ENCODE peak calls at places on chromosomes 11 and 22, in five cellular contexts. J, Z, T, E and O are unnamed samples. For H3K4me1, the result is how much of the 10 kb centered on the place peaks cover.

GRCh38 chr11:85752890-85753581 is 57.9 kb downstream of the SYTL2 start:
- DNase-seq in T (peak), Z (peak), J (no peak), E (peak), O (no peak)

GRCh38 chr22:32804036-32804435 is 2.5 kb downstream of the TIMP3 start:
- DNase-seq in J (no peak), Z (no peak), T (no peak), E (no peak), O (no peak)

GRCh38 chr11:4072668-4073285 is 21.8 kb upstream of the RRM1 start:
- DNase-seq in E (peak), J (no peak), Z (peak), T (peak), O (peak)

GRCh38 chr22:46457502-46458488 is 79.6 kb downstream of the CELSR1 start:
- DNase-seq in Z (no peak), E (no peak), J (no peak), T (no peak), O (no peak)

GRCh38 chr11:16252373-16252772 is 104.0 kb downstream of the SOX6 start:
- DNase-seq in Z (no peak), T (no peak), J (no peak), E (no peak), O (no peak)

GRCh38 chr11:130606181-130606580 is 157.7 kb downstream of the ADAMTS15 start:
- DNase-seq in T (no peak), J (no peak), E (no peak), Z (no peak), O (no peak)

GRCh38 chr11:77823775-77824174 is 2.8 kb downstream of the AAMDC start:
- DNase-seq in E (no peak), T (no peak), J (no peak), Z (no peak), O (no peak)

GRCh38 chr11:86228967-86229330 is 15.6 kb upstream of the EED start:
- DNase-seq in Z (no peak), T (no peak), J (no peak), E (no peak), O (no peak)

GRCh38 chr11:1458340-1459218 is 28.0 kb downstream of the MOB2 start:
- DNase-seq in T (peak), Z (peak), J (no peak), E (peak), O (peak)

GRCh38 chr11:119108151-119108856 is 1.2 kb downstream of the C2CD2L start:
- DNase-seq in Z (peak), J (no peak), T (no peak), E (peak), O (no peak)

GRCh38 chr22:40183029-40183581 is 5.4 kb downstream of the TNRC6B start:
- DNase-seq in E (no peak), T (peak), J (no peak), Z (peak), O (no peak)

GRCh38 chr22:48952256-48953102 is 875.2 kb downstream of the BRD1 start:
- DNase-seq in J (no peak), E (peak), Z (peak), T (no peak), O (no peak)

GRCh38 chr11:2580061-2580421 is 119.8 kb downstream of the KCNQ1OT1 start:
- DNase-seq in T (no peak), J (no peak), Z (no peak), E (peak), O (peak)

GRCh38 chr22:28015676-28016601 is 96.9 kb upstream of the PITPNB start:
- DNase-seq in Z (peak), E (no peak), T (no peak), J (no peak), O (no peak)

GRCh38 chr11:130068546-130068985 is 1.1 kb upstream of the APLP2 start:
- DNase-seq in Z (no peak), J (no peak), T (no peak), E (no peak), O (peak)

GRCh38 chr11:121964591-121964990 is 151.4 kb downstream of the BLID start:
- DNase-seq in E (no peak), J (no peak), Z (no peak), T (no peak), O (no peak)

GRCh38 chr11:77276271-77276670 is 25.2 kb downstream of the GDPD4 start:
- DNase-seq in J (no peak), T (no peak), Z (no peak), E (no peak), O (no peak)

GRCh38 chr11:125022551-125022950 is 40.6 kb upstream of the SLC37A2 start:
- DNase-seq in T (no peak), J (no peak), Z (no peak), E (no peak), O (no peak)

GRCh38 chr11:7451520-7451919 is 33.8 kb upstream of the OLFML1 start:
- DNase-seq in T (no peak), E (no peak), Z (no peak), J (no peak), O (no peak)

GRCh38 chr11:94767292-94767690 is 865 bp upstream of the AMOTL1 start:
- DNase-seq in E (no peak), J (no peak), Z (peak), T (no peak), O (no peak)

GRCh38 chr11:94769897-94770296 is 1.7 kb downstream of the AMOTL1 start:
- DNase-seq in E (no peak), T (no peak), J (no peak), Z (peak), O (no peak)

GRCh38 chr11:94770563-94771120 is 2.5 kb downstream of the AMOTL1 start:
- DNase-seq in Z (no peak), J (no peak), E (no peak), T (no peak), O (no peak)

GRCh38 chr11:94767701-94768601 is at the start of gene AMOTL1:
- DNase-seq in T (peak), J (peak), E (peak), Z (peak), O (peak)

DNA sequence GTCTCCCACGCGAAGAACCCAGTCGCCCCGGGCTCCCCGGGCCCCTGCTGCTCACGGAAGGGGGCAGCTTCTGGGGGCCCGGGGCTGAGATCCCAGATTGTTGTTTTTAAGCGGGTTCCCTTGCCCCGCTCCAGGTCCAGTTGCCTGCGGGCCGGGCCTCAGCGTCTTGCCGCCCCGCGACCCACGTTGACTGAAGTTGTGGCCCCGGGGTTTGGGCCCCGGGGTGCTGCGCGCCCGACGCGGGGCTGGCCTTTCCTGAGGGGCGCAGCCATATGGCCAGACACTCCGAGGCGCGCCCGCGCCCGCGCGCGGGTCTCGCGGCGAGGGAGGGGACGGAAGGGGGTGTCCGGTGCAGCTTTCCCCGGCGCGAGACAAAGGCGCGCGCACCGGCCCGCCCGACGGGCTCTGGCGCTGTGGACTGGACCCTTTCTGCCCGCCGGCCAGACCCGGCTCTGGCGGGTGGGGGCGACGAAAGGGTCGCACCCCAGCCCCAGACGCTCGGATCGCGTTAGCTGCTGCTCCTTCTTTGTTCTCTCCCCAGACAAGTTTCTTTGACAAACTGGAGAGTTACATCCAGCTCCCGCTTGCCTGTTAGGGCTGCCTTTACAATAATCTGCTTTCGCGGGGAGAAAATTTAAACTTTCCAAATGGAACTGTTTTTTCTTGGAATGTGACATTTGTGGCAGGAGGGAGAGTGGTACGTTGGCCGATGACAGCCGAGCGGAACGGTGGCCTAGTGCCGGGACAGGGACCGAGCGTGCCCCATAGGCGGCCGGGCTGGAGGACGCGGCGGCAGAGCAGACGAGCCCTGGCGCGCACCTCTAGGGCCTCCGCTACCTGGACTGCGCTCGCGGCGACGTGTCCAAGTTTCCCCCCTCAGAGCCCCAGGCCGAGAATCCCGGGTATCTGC is 701 bp downstream of the AMOTL1 start:
- DNase-seq in J (no peak), Z (peak), E (no peak), T (peak), O (peak)
- TF ChIP-seq POLR2A in J (no peak), Z (no peak), E (no peak), T (no peak), O (no peak)

DNA sequence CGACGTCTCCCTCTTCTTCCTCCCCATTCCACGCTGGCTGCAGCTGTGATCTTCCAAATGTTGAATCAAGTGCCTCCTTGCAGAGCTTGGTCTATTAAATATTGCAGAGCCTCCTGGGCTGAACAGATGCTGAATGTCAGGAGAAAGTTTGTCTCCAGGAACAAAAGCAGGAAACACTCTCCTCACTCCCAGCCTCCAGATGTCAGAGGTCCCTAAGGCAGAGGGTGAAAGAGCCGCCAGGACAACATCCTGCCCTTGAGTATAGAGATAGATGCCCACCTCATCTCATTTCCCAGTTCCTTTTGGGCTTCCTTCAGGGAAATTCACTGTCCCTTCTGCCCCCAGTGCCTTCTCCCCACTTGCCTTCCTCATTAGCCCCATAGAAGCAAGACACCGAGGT is 40.8 kb upstream of the IGSF9B start:
- DNase-seq in T (no peak), Z (no peak), J (no peak), E (no peak), O (no peak)
- H3K4me1 ChIP-seq in T (under half), Z (under half), J (under half), E (under half), O (under half)

GRCh38 chr11:64165842-64166635 is at the start of gene MACROD1:
- DNase-seq in J (no peak), E (peak), Z (peak), T (peak), O (peak)
- TF ChIP-seq POLR2A in J (peak), E (peak), Z (peak), T (peak), O (no peak)

DNA sequence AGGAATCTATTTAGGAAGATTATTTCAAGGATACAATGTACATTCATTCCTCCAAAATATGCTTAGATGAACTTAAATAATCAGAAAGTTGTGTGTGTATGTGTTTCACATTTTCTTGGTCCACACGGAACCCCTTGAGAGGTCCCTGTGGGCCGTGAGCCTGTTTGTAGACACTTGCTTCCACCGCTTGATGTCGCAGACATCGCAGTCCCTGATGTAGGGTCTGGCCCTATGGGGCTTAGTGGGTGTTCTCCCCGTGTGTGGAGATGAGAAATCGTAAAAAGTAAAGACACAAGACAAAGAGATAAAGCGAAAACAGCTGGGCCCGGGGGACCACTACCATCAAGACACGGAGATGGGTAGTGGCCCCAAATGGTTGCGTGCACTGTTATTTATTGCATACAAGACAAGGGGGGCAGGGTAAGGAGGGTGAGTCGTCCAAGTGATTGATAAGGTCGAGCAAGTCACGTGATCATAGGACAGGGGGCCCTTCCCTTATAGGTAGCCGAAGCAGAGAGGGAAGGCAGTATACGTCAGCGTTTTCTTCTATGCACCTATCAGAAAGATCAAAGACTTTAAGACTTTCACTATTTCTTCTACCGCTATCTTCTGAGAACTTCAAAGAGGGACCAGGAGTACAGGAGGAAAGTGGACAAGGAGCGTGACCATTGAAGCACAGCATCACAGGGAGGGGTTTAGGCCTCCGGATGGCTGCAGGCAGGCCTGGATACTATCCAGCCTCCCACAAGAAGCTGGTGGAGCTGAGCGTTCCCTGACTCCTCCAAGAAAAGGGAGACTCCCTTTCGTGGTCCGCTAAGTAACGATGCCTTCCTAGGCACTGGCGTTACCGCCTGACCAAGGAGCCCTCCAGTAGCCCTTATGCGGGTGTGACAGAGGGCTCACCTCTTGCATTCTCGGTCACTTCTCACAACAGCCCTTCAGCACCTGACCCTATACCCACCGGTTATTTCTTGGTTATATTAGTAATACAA is 1.2 kb upstream of the APOBEC3C start:
- DNase-seq in J (no peak), E (no peak), T (no peak), Z (peak), O (no peak)
- H3K4me1 ChIP-seq in J (under half), E (under half), T (under half), Z (under half), O (under half)

DNA sequence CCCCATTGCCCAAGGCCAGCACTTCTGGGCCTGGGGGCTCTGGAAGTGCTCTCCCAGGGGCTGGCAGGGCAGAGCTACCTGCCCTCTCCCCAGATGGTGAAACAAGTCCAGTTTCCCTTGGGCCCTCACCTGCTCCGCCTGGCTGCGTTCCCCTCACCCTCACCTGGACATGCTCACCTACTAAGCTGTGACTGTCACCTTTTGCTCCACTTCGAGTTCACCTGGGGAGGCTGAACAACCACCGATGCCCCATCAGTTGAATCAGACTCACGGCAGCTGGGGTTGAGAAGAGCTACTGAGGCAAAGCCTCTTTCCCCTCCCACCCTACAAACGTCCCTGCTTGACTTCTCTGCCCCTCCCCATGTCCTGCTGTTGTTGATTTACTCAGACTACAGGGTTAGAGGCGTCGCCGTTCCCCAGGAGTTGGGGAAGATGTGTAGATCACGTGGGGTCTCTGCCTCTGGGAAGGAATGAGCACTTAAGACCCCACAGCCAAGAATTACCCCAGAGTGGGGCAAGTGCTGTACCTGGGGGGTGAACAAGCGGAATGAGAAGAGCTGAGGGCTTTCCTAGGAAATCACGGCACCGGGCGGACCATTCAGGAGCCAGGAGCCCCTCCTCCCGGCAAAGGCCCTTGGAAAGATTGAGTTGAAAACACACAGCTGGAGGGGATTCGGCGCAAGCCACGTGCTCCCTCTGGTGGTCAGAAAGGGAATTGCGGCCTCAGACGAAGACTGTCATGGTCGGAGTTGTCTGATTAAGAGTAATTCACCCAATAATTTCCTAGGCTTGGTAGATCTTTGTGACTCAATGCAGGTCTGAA is 7.1 kb downstream of the FXYD2 start:
- DNase-seq in E (peak), J (no peak), T (peak), Z (peak), O (peak)
- TF ChIP-seq POLR2A in E (no peak), J (no peak), T (no peak), Z (no peak), O (no peak)

GRCh38 chr22:38034278-38034882 is 22.8 kb upstream of the PICK1 start:
- DNase-seq in T (no peak), J (no peak), E (no peak), Z (peak), O (peak)
- H3K4me1 ChIP-seq in T (half or more), J (under half), E (under half), Z (under half), O (under half)

DNA sequence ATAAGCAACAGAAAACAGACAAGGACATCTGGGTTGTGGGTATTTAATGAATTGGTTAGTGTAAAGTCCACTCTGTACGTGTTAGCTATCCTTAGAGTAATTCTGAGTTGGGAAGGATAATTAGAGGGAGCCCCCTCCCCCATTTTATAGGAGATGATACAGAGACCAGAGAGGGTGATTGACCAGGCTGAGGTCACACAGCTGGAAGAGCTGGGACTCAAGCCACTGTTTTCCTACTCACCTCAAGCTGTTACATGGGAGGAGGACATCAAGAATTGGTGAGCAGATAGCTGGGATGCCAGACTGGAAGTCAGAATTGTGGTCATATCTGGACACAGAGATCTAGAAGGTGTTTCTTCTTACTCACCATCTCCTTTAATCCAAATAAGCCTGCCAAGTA is 8.7 kb upstream of the NPTXR start:
- DNase-seq in J (no peak), E (no peak), T (no peak), Z (no peak), O (no peak)
- TF ChIP-seq POLR2A in J (no peak), E (no peak), T (no peak), Z (no peak), O (no peak)